ENCODE peak calls at places on chromosome 7, in seven cellular contexts. T is IMR-90, B is mesendoderm, E is mesenchymal stem cell, H is H9, S is H1, K is neuronal stem cell. R is an unnamed sample.

GRCh38 chr7:46996972-46997371 is 584.9 kb downstream of the TNS3 start:
- DNase-seq in T (no peak), B (no peak), E (no peak), H (no peak), S (no peak), K (no peak), R (no peak)

GRCh38 chr7:129943352-129943751 is 9.4 kb downstream of the UBE2H start:
- DNase-seq in T (no peak), B (no peak), E (no peak), H (no peak), S (no peak), K (no peak), R (no peak)

GRCh38 chr7:133698127-133698526 is 429.0 kb upstream of the LRGUK start:
- DNase-seq in T (peak), B (no peak), E (peak), H (no peak), S (no peak), K (no peak), R (no peak)

GRCh38 chr7:455110-455928 is 64.3 kb downstream of the PDGFA start:
- DNase-seq in T (no peak), B (no peak), E (no peak), H (no peak), S (no peak), K (no peak), R (no peak)

GRCh38 chr7:54869513-54869912 is 110.5 kb upstream of the SEC61G start:
- DNase-seq in T (no peak), B (no peak), E (no peak), H (no peak), S (no peak), K (no peak), R (no peak)

GRCh38 chr7:111486472-111487142 is 75.7 kb downstream of the IMMP2L start:
- DNase-seq in T (peak), B (peak), E (peak), H (no peak), S (no peak), K (peak), R (peak)

GRCh38 chr7:29146082-29146706 is at the start of gene CPVL:
- DNase-seq in T (no peak), B (peak), E (peak), H (peak), S (peak), K (peak), R (peak)

GRCh38 chr7:121442845-121443244 is 46.7 kb upstream of the FAM3C start:
- DNase-seq in T (no peak), B (peak), E (no peak), H (no peak), S (no peak), K (no peak), R (no peak)

GRCh38 chr7:101240226-101241014 is 2.8 kb upstream of the CLDN15 start:
- DNase-seq in T (no peak), B (no peak), E (no peak), H (no peak), S (no peak), K (no peak), R (no peak)

GRCh38 chr7:50851451-50851850 is 68.8 kb upstream of the GRB10 start:
- DNase-seq in T (peak), B (no peak), E (no peak), H (no peak), S (no peak), K (no peak), R (no peak)

GRCh38 chr7:117132385-117133120 is 179.3 kb downstream of the ST7 start:
- DNase-seq in T (peak), B (no peak), E (peak), H (no peak), S (no peak), K (no peak), R (peak)

GRCh38 chr7:27101188-27101905 is 1.1 kb downstream of the HOXA2 start:
- DNase-seq in T (peak), B (no peak), E (peak), H (no peak), S (no peak), K (no peak), R (no peak)

GRCh38 chr7:137081694-137082093 is 213.2 kb downstream of the CHRM2 start:
- DNase-seq in T (peak), B (no peak), E (peak), H (no peak), S (no peak), K (no peak), R (no peak)

GRCh38 chr7:122298618-122299017 is 5.9 kb downstream of the FEZF1 start:
- DNase-seq in T (no peak), B (no peak), E (no peak), H (no peak), S (no peak), K (no peak), R (no peak)

GRCh38 chr7:46494026-46494425 is 573.0 kb upstream of the IGFBP3 start:
- DNase-seq in T (peak), B (no peak), E (peak), H (no peak), S (no peak), K (no peak), R (no peak)

GRCh38 chr7:81770823-81771222 is 976 bp upstream of the HGF start:
- DNase-seq in T (no peak), B (no peak), E (no peak), H (no peak), S (no peak), K (no peak), R (no peak)

GRCh38 chr7:40232242-40232929 is 97.6 kb downstream of the SUGCT start:
- DNase-seq in T (peak), B (peak), E (peak), H (no peak), S (no peak), K (peak), R (no peak)

GRCh38 chr7:28745351-28745750 is 212.8 kb downstream of the TRIL start:
- DNase-seq in T (no peak), B (no peak), E (no peak), H (no peak), S (no peak), K (no peak), R (no peak)

GRCh38 chr7:2645274-2645868 is 13.6 kb downstream of the TTYH3 start:
- DNase-seq in T (no peak), B (peak), E (peak), H (peak), S (no peak), K (no peak), R (no peak)

GRCh38 chr7:1081931-1082401 is 5.9 kb upstream of the GPER1 start:
- DNase-seq in T (peak), B (no peak), E (peak), H (no peak), S (no peak), K (no peak), R (no peak)

GRCh38 chr7:151678227-151678604 is 158.5 kb upstream of the RHEB start:
- DNase-seq in T (no peak), B (no peak), E (no peak), H (no peak), S (no peak), K (no peak), R (no peak)

GRCh38 chr7:84492565-84493034 is 298.0 kb upstream of the SEMA3A start:
- DNase-seq in T (no peak), B (no peak), E (no peak), H (no peak), S (no peak), K (no peak), R (peak)

GRCh38 chr7:80393786-80394185 is 118.1 kb downstream of the GNAT3 start:
- DNase-seq in T (no peak), B (no peak), E (no peak), H (no peak), S (no peak), K (no peak), R (no peak)

GRCh38 chr7:157780721-157781120 is 443.9 kb downstream of the DNAJB6 start:
- DNase-seq in T (no peak), B (no peak), E (no peak), H (no peak), S (no peak), K (no peak), R (no peak)

GRCh38 chr7:110621289-110621688 is 469.6 kb upstream of the LRRN3 start:
- DNase-seq in T (no peak), B (no peak), E (no peak), H (no peak), S (no peak), K (no peak), R (no peak)

GRCh38 chr7:26117142-26117807 is 34.7 kb upstream of the NFE2L3 start:
- DNase-seq in T (no peak), B (peak), E (no peak), H (peak), S (no peak), K (no peak), R (no peak)

GRCh38 chr7:158127241-158127640 is 460.4 kb downstream of the PTPRN2 start:
- DNase-seq in T (no peak), B (no peak), E (no peak), H (no peak), S (no peak), K (no peak), R (no peak)

GRCh38 chr7:99244942-99245341 is 27.7 kb upstream of the MYH16 start:
- DNase-seq in T (peak), B (no peak), E (no peak), H (no peak), S (no peak), K (no peak), R (no peak)

GRCh38 chr7:129386563-129386962 is 47.7 kb upstream of the STRIP2 start:
- DNase-seq in T (no peak), B (no peak), E (no peak), H (no peak), S (no peak), K (no peak), R (no peak)

GRCh38 chr7:50304158-50304910 is at the start of gene IKZF1:
- DNase-seq in T (no peak), B (peak), E (peak), H (peak), S (no peak), K (no peak), R (peak)

GRCh38 chr7:82714883-82715282 is 271.3 kb upstream of the CACNA2D1 start:
- DNase-seq in T (peak), B (no peak), E (no peak), H (no peak), S (no peak), K (no peak), R (no peak)

GRCh38 chr7:158329014-158329610 is 258.5 kb downstream of the PTPRN2 start:
- DNase-seq in T (no peak), B (no peak), E (no peak), H (peak), S (no peak), K (no peak), R (no peak)

GRCh38 chr7:65798111-65799075 is 74.5 kb upstream of the VKORC1L1 start:
- DNase-seq in T (peak), B (peak), E (peak), H (no peak), S (no peak), K (no peak), R (no peak)

GRCh38 chr7:157309990-157310668 is 26.7 kb upstream of the DNAJB6 start:
- DNase-seq in T (peak), B (peak), E (peak), H (peak), S (peak), K (no peak), R (peak)

GRCh38 chr7:38893061-38893460 is 15.9 kb downstream of the VPS41 start:
- DNase-seq in T (peak), B (no peak), E (no peak), H (no peak), S (no peak), K (no peak), R (peak)

GRCh38 chr7:139669106-139670061 is 108.4 kb downstream of the HIPK2 start:
- DNase-seq in T (no peak), B (no peak), E (peak), H (no peak), S (no peak), K (no peak), R (no peak)

GRCh38 chr7:139667377-139667776 is 110.4 kb downstream of the HIPK2 start:
- DNase-seq in T (no peak), B (no peak), E (peak), H (no peak), S (no peak), K (no peak), R (no peak)

GRCh38 chr7:139663608-139664177 is 114.1 kb downstream of the HIPK2 start:
- DNase-seq in T (no peak), B (no peak), E (no peak), H (no peak), S (no peak), K (no peak), R (no peak)

GRCh38 chr7:139661875-139662274 is 115.9 kb downstream of the HIPK2 start:
- DNase-seq in T (no peak), B (no peak), E (no peak), H (no peak), S (no peak), K (no peak), R (no peak)

GRCh38 chr7:139666501-139666900 is 111.3 kb downstream of the HIPK2 start:
- DNase-seq in T (no peak), B (no peak), E (no peak), H (no peak), S (no peak), K (no peak), R (no peak)
- H3K27ac ChIP-seq in T (no peak), B (no peak), E (no peak), H (no peak), S (no peak), K (no peak), R (no peak)

GRCh38 chr7:69364814-69365587 is 233.3 kb upstream of the AUTS2 start:
- DNase-seq in T (no peak), B (no peak), E (no peak), H (no peak), S (no peak), K (no peak), R (no peak)

GRCh38 chr7:69360913-69361312 is 237.4 kb upstream of the AUTS2 start:
- DNase-seq in T (no peak), B (no peak), E (no peak), H (no peak), S (no peak), K (no peak), R (no peak)

GRCh38 chr7:69363131-69363530 is 235.1 kb upstream of the AUTS2 start:
- DNase-seq in T (no peak), B (no peak), E (no peak), H (no peak), S (no peak), K (no peak), R (peak)

GRCh38 chr7:69367785-69368184 is 230.5 kb upstream of the AUTS2 start:
- DNase-seq in T (no peak), B (peak), E (peak), H (no peak), S (no peak), K (no peak), R (peak)

GRCh38 chr7:69365588-69366241 is 232.6 kb upstream of the AUTS2 start:
- DNase-seq in T (no peak), B (no peak), E (peak), H (no peak), S (no peak), K (no peak), R (peak)
- H2BK120ac ChIP-seq in T (no peak), B (no peak), E (no peak), H (no peak), S (no peak), K (no peak), R (no peak)

DNA sequence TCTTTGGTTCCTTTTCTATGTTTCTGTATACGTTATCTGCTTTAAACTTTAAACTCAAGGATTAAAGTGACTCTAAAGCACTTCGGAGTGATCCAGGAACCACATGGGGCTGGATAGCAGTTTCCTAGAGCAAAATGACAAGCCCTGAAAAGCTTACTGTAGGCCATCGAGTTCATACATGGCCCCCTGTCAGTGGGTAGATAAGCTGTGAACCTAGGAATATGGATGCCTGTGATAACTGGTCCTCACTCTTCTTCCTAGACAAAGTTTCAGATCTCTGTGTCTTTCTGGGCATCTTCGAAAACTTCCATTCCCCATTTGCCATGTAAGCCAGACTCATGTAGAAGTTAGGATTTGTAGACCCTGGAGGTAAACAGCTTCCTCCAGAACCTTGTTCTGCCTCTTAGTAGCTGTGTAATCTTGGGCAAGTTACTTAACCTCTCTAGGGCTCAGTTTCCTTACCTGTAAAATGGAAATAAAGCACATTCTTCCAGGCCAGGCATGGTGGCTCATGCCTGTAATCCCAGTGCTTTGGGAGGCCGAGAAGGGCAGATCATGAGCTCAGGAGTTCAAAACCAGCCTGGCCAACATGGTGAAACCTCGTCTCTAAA is 49.3 kb upstream of the KMT2E start:
- DNase-seq in T (no peak), B (no peak), E (no peak), H (no peak), S (no peak), K (no peak), R (no peak)
- H3K27ac ChIP-seq in T (peak), B (no peak), E (no peak), H (no peak), S (no peak), K (no peak), R (no peak)

DNA sequence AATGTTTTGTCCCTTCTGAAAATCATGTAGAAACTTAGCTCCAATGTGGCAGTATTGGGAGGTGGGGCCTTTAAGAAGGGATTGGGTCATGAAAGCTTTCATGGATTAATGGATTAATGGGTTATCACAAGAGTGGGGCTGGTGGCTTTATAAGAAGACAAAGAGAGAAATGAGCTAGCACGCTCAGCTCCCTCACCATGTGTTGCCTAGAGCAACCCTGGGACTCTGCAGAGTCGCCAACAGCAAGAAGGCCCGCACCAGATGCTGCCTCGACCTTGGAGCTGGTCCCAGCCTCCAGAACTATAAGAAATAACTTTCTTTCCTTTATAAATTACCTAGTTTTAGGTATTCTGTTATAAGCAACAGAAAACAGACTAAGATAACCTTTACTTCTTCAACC is 74.9 kb upstream of the HECW1 start:
- DNase-seq in T (no peak), B (no peak), E (no peak), H (no peak), S (no peak), K (no peak), R (no peak)
- H2BK120ac ChIP-seq in T (no peak), B (no peak), E (no peak), H (no peak), S (no peak), K (no peak), R (no peak)

DNA sequence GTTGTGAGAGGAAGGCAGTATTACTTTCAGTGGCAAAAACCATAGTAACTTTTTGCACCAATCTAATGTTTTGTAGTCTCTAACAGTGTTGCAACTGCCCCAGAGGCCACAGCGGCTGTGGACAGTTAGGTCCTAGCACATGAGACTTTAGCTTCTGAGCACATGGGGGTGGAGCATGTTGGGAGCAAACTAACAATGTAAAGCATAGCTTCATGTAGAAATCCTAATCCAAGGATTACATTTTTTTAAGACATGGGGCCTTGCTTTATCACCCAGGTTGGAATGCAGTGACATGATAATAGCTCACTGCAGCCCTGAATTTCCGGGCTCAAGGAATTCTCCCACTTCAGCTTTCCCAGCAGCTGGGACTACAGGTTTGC is 49.0 kb downstream of the LAMB1 start:
- DNase-seq in T (peak), B (no peak), E (peak), H (no peak), S (no peak), K (no peak), R (peak)
- H3K27ac ChIP-seq in T (peak), B (no peak), E (peak), H (no peak), S (no peak), K (peak), R (peak)